ENCODE peak calls at places on chromosomes 6 and 20, in eight cellular contexts. One of them, this sample, is unnamed.

GRCh38 chr6:12474167-12475140 is 184.3 kb downstream of the EDN1 start:
- DNase-seq in transverse colon: no peak
- DNase-seq in stomach: no peak
- DNase-seq in A549: no peak
- DNase-seq in ovary: no peak
- DNase-seq in HepG2: peak
- DNase-seq in GM12878: no peak
- DNase-seq in suprapubic skin: no peak
- DNase-seq in this sample: no peak

GRCh38 chr20:24780648-24781047 is 168.4 kb upstream of the CST7 start:
- DNase-seq in transverse colon: no peak
- DNase-seq in stomach: no peak
- DNase-seq in A549: no peak
- DNase-seq in ovary: no peak
- DNase-seq in HepG2: no peak
- DNase-seq in GM12878: no peak
- DNase-seq in suprapubic skin: peak
- DNase-seq in this sample: peak

GRCh38 chr6:23498013-23498412 is 628.0 kb upstream of the NRSN1 start:
- DNase-seq in transverse colon: no peak
- DNase-seq in stomach: no peak
- DNase-seq in A549: no peak
- DNase-seq in ovary: no peak
- DNase-seq in HepG2: no peak
- DNase-seq in GM12878: no peak
- DNase-seq in suprapubic skin: no peak
- DNase-seq in this sample: no peak

GRCh38 chr6:56690519-56691200 is 48.0 kb upstream of the DST start:
- DNase-seq in transverse colon: no peak
- DNase-seq in stomach: no peak
- DNase-seq in A549: no peak
- DNase-seq in ovary: no peak
- DNase-seq in HepG2: peak
- DNase-seq in GM12878: no peak
- DNase-seq in suprapubic skin: no peak
- DNase-seq in this sample: no peak

GRCh38 chr6:2111162-2111677 is 134.2 kb downstream of the GMDS start:
- DNase-seq in transverse colon: no peak
- DNase-seq in stomach: no peak
- DNase-seq in A549: no peak
- DNase-seq in ovary: no peak
- DNase-seq in HepG2: no peak
- DNase-seq in GM12878: peak
- DNase-seq in suprapubic skin: no peak
- DNase-seq in this sample: no peak

GRCh38 chr20:34312024-34312460 is 8.9 kb upstream of the AHCY start:
- DNase-seq in transverse colon: no peak
- DNase-seq in stomach: no peak
- DNase-seq in A549: no peak
- DNase-seq in ovary: peak
- DNase-seq in HepG2: no peak
- DNase-seq in GM12878: no peak
- DNase-seq in suprapubic skin: no peak
- DNase-seq in this sample: no peak

GRCh38 chr6:17803409-17803808 is 96.7 kb upstream of the NUP153 start:
- DNase-seq in transverse colon: no peak
- DNase-seq in stomach: no peak
- DNase-seq in A549: no peak
- DNase-seq in ovary: no peak
- DNase-seq in HepG2: peak
- DNase-seq in GM12878: no peak
- DNase-seq in suprapubic skin: no peak
- DNase-seq in this sample: no peak

GRCh38 chr6:36624461-36625160 is 30.4 kb downstream of the SRSF3 start:
- DNase-seq in transverse colon: peak
- DNase-seq in stomach: no peak
- DNase-seq in A549: no peak
- DNase-seq in ovary: no peak
- DNase-seq in HepG2: no peak
- DNase-seq in GM12878: no peak
- DNase-seq in suprapubic skin: peak
- DNase-seq in this sample: peak

GRCh38 chr6:3228046-3228671 is 706 bp upstream of the TUBB2B start:
- DNase-seq in transverse colon: no peak
- DNase-seq in stomach: no peak
- DNase-seq in A549: no peak
- DNase-seq in ovary: peak
- DNase-seq in HepG2: no peak
- DNase-seq in GM12878: no peak
- DNase-seq in suprapubic skin: no peak
- DNase-seq in this sample: no peak

GRCh38 chr6:127976111-127976510 is 75.3 kb upstream of the THEMIS start:
- DNase-seq in transverse colon: no peak
- DNase-seq in stomach: no peak
- DNase-seq in A549: no peak
- DNase-seq in ovary: no peak
- DNase-seq in HepG2: no peak
- DNase-seq in GM12878: no peak
- DNase-seq in suprapubic skin: no peak
- DNase-seq in this sample: no peak

GRCh38 chr6:135096403-135097130 is 41.9 kb upstream of the HBS1L start:
- DNase-seq in transverse colon: no peak
- DNase-seq in stomach: no peak
- DNase-seq in A549: no peak
- DNase-seq in ovary: no peak
- DNase-seq in HepG2: no peak
- DNase-seq in GM12878: no peak
- DNase-seq in suprapubic skin: no peak
- DNase-seq in this sample: no peak

DNA sequence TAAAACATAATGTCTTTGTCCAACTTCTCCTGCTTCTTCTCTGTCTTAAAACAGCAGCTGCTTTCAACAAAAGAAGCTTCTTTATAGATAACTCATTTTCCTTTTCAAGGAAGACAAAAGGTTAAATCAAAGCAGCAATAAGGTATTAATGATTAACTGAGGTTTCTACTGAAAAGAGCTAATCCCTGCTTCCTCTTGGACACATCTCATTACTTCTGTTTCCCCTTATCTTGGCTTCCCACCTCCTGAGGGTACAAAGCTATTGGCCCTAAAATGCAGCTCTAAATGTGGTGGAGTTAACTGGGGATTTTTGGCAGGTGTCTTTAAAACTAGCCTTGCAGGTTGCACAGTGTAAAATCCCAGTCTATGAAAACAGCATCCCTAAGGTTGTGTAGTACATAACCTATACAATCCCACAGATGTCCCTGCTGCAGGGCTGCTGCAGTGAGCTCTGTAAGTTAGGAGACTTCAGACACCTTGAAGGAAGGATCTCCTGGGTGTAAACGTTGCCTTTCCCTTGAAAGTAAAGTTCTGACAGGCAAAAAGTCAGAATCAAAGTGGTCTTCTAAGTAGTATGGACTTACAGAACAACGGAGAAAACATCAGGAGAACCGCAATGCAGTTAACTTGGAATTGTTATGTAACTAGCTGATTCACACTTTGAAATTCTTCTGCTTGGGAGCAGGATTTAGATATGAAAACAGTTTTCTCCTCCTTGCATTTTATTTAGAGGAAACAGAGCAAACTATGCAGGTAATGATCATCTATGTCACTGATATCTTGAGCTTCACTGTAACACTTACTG is 71.7 kb upstream of the TRAF3IP2 start:
- DNase-seq in transverse colon: no peak
- DNase-seq in stomach: no peak
- DNase-seq in A549: no peak
- DNase-seq in ovary: no peak
- DNase-seq in HepG2: peak
- DNase-seq in GM12878: no peak
- DNase-seq in suprapubic skin: no peak
- DNase-seq in this sample: no peak
- H3K27ac ChIP-seq in transverse colon: peak
- H3K27ac ChIP-seq in stomach: peak
- H3K27ac ChIP-seq in A549: no peak
- H3K27ac ChIP-seq in ovary: no peak
- H3K27ac ChIP-seq in HepG2: peak
- H3K27ac ChIP-seq in GM12878: no peak
- H3K27ac ChIP-seq in suprapubic skin: no peak
- H3K27ac ChIP-seq in this sample: no peak

GRCh38 chr6:41527721-41528408 is 18.3 kb upstream of the FOXP4 start:
- DNase-seq in transverse colon: peak
- DNase-seq in stomach: peak
- DNase-seq in A549: no peak
- DNase-seq in ovary: no peak
- DNase-seq in HepG2: peak
- DNase-seq in GM12878: no peak
- DNase-seq in suprapubic skin: no peak
- DNase-seq in this sample: no peak

GRCh38 chr6:41522780-41523548 is 23.2 kb upstream of the FOXP4 start:
- DNase-seq in transverse colon: no peak
- DNase-seq in stomach: no peak
- DNase-seq in A549: no peak
- DNase-seq in ovary: no peak
- DNase-seq in HepG2: no peak
- DNase-seq in GM12878: no peak
- DNase-seq in suprapubic skin: no peak
- DNase-seq in this sample: no peak

GRCh38 chr6:41524634-41525011 is 21.6 kb upstream of the FOXP4 start:
- DNase-seq in transverse colon: no peak
- DNase-seq in stomach: no peak
- DNase-seq in A549: no peak
- DNase-seq in ovary: no peak
- DNase-seq in HepG2: peak
- DNase-seq in GM12878: no peak
- DNase-seq in suprapubic skin: no peak
- DNase-seq in this sample: no peak

GRCh38 chr6:41519748-41520699 is 26.2 kb upstream of the FOXP4 start:
- DNase-seq in transverse colon: peak
- DNase-seq in stomach: peak
- DNase-seq in A549: no peak
- DNase-seq in ovary: no peak
- DNase-seq in HepG2: peak
- DNase-seq in GM12878: no peak
- DNase-seq in suprapubic skin: no peak
- DNase-seq in this sample: no peak

GRCh38 chr6:41523957-41524633 is 22.1 kb upstream of the FOXP4 start:
- DNase-seq in transverse colon: no peak
- DNase-seq in stomach: no peak
- DNase-seq in A549: no peak
- DNase-seq in ovary: no peak
- DNase-seq in HepG2: no peak
- DNase-seq in GM12878: no peak
- DNase-seq in suprapubic skin: no peak
- DNase-seq in this sample: no peak
- TF ChIP-seq POLR2A in transverse colon: no peak
- TF ChIP-seq POLR2A in stomach: no peak
- TF ChIP-seq POLR2A in A549: no peak
- TF ChIP-seq POLR2A in ovary: no peak
- TF ChIP-seq POLR2A in HepG2: no peak
- TF ChIP-seq POLR2A in GM12878: no peak
- TF ChIP-seq POLR2A in suprapubic skin: no peak
- TF ChIP-seq POLR2A in this sample: no peak

DNA sequence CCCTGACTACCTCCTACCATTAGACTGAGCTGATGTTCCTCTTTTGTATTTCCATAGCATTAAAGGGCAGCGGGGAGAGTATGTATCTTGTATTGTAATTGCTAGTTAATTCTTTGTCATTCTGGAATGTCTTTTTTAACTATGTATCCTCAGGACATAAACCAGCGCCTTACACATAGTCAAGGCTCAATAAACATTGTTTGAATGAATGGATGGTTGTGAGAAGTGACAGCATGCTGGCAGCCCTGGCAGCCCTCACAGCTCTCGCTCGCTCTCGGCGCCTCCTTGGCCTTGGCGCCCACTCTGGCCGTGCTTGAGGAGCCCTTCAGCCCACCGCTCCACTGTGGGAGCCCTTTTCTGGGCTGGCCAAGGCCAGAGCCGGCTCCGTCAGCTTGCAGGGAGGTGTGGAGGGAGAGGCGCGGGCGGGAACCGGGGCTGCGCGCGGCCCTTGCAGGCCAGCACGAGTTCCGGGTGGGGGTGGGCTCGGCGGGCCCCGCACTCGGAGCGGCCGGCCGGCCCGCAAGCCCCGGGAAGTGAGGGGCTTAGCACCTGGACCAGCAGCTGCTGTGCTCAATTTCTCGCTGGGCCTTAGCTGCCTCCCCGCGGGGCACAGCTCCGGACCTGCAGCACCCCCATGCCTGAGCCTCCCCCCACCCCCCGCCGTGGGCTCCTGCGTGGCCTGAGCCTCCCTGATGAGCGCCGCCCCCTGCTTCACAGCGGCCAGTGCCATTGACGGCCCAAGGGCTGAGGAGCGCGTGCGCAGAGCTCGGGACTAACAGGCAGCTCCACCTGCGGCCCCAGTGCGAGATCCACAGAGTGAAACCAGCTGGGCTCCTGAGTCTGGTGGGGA is 93.1 kb downstream of the RNF182 start:
- DNase-seq in transverse colon: no peak
- DNase-seq in stomach: no peak
- DNase-seq in A549: no peak
- DNase-seq in ovary: no peak
- DNase-seq in HepG2: no peak
- DNase-seq in GM12878: no peak
- DNase-seq in suprapubic skin: no peak
- DNase-seq in this sample: no peak
- TF ChIP-seq EP300 in transverse colon: no peak
- TF ChIP-seq EP300 in stomach: no peak
- TF ChIP-seq EP300 in A549: no peak
- TF ChIP-seq EP300 in ovary: no peak
- TF ChIP-seq EP300 in HepG2: no peak
- TF ChIP-seq EP300 in GM12878: no peak
- TF ChIP-seq EP300 in suprapubic skin: no peak
- TF ChIP-seq EP300 in this sample: no peak

DNA sequence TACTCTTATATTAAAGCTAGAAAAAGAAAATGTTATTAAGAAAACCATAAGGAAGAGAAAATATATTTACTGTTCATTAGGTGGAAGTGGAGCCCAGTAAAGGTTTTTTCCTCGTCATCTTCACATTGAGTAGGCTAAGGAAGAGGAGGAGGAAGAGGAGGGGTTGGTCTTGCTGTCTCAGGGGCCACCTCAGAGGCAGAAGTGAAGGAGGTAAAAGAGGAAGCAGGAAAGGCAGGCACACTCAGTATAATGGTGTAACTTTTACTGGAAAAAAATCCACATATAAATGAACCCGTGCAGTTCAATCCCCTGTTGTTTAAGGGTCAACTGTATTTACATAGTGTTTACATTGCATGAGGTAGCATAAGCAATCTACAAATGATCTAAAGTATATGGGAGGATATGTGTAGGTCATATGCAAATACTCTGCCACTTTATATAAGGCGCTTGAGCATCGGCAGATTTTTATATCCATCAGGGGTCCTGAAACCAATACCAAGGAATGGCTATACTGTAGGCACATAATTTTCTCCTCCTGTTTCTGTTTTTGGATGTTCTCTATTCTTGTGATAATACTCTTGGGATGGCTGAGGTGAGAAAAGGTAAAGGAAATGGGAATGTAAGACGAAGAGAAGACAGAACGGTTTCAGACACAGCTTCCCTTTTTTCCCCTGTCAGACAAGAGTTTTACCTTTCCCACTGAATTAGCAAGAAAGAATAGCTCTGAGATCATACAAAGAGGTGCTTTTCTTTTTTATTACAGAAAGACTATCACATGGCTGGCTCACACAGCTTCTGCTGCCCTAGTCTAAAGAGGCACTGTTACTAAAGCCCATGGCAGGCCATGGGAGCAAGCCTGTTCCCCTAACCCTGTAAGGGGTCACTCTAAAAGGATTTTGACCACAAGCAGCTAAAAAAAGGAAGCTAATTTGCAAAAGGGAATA is 59.9 kb downstream of the NUDT3 start:
- DNase-seq in transverse colon: no peak
- DNase-seq in stomach: no peak
- DNase-seq in A549: no peak
- DNase-seq in ovary: no peak
- DNase-seq in HepG2: no peak
- DNase-seq in GM12878: no peak
- DNase-seq in suprapubic skin: no peak
- DNase-seq in this sample: no peak
- H3K27ac ChIP-seq in transverse colon: no peak
- H3K27ac ChIP-seq in stomach: no peak
- H3K27ac ChIP-seq in A549: no peak
- H3K27ac ChIP-seq in ovary: no peak
- H3K27ac ChIP-seq in HepG2: no peak
- H3K27ac ChIP-seq in GM12878: peak
- H3K27ac ChIP-seq in suprapubic skin: no peak
- H3K27ac ChIP-seq in this sample: no peak